ENCODE peak calls at places on chromosomes 4 and X, in six cellular contexts. One of them, this sample, is unnamed.

GRCh38 chr4:110132822-110133719 is 65.3 kb downstream of the ELOVL6 start:
- DNase-seq in stimulated activated CD4-positive, alpha-beta T cell treated with anti-CD3 and anti-CD28 coated beads, Interleukin-1b, Interleukin-23, amount 100 ng/mL, for 48 hours: no peak
- DNase-seq in HEK293T: no peak
- DNase-seq in Ammon's horn: no peak
- DNase-seq in activated CD4-positive, CD25-positive, alpha-beta regulatory T cell: no peak
- DNase-seq in NCI-H82: no peak
- DNase-seq in this sample: no peak

GRCh38 chrX:27863813-27864212 is 56.0 kb downstream of the MAGEB10 start:
- DNase-seq in HEK293T: no peak
- DNase-seq in NCI-H82: no peak
- DNase-seq in stimulated activated CD4-positive, alpha-beta T cell treated with anti-CD3 and anti-CD28 coated beads, Interleukin-1b, Interleukin-23, amount 100 ng/mL, for 48 hours: no peak
- DNase-seq in activated CD4-positive, CD25-positive, alpha-beta regulatory T cell: no peak
- DNase-seq in Ammon's horn: no peak
- DNase-seq in this sample: no peak

GRCh38 chrX:48864210-48864609 is 28.8 kb upstream of the PCSK1N start:
- DNase-seq in stimulated activated CD4-positive, alpha-beta T cell treated with anti-CD3 and anti-CD28 coated beads, Interleukin-1b, Interleukin-23, amount 100 ng/mL, for 48 hours: no peak
- DNase-seq in Ammon's horn: no peak
- DNase-seq in NCI-H82: no peak
- DNase-seq in HEK293T: no peak
- DNase-seq in activated CD4-positive, CD25-positive, alpha-beta regulatory T cell: no peak
- DNase-seq in this sample: no peak

GRCh38 chrX:38886112-38886511 is 84.9 kb downstream of the MID1IP1 start:
- DNase-seq in stimulated activated CD4-positive, alpha-beta T cell treated with anti-CD3 and anti-CD28 coated beads, Interleukin-1b, Interleukin-23, amount 100 ng/mL, for 48 hours: no peak
- DNase-seq in HEK293T: no peak
- DNase-seq in NCI-H82: no peak
- DNase-seq in Ammon's horn: no peak
- DNase-seq in activated CD4-positive, CD25-positive, alpha-beta regulatory T cell: no peak
- DNase-seq in this sample: no peak

GRCh38 chr4:6332042-6332668 is 62.5 kb downstream of the WFS1 start:
- DNase-seq in HEK293T: peak; percentile 76
- DNase-seq in NCI-H82: peak; percentile 49
- DNase-seq in activated CD4-positive, CD25-positive, alpha-beta regulatory T cell: no peak
- DNase-seq in stimulated activated CD4-positive, alpha-beta T cell treated with anti-CD3 and anti-CD28 coated beads, Interleukin-1b, Interleukin-23, amount 100 ng/mL, for 48 hours: no peak
- DNase-seq in Ammon's horn: no peak
- DNase-seq in this sample: no peak

GRCh38 chr4:156832886-156833285 is 138.7 kb downstream of the PDGFC start:
- DNase-seq in stimulated activated CD4-positive, alpha-beta T cell treated with anti-CD3 and anti-CD28 coated beads, Interleukin-1b, Interleukin-23, amount 100 ng/mL, for 48 hours: no peak
- DNase-seq in activated CD4-positive, CD25-positive, alpha-beta regulatory T cell: no peak
- DNase-seq in Ammon's horn: no peak
- DNase-seq in HEK293T: no peak
- DNase-seq in NCI-H82: no peak
- DNase-seq in this sample: no peak

GRCh38 chr4:117420966-117421365 is 335.6 kb upstream of the TRAM1L1 start:
- DNase-seq in NCI-H82: no peak
- DNase-seq in activated CD4-positive, CD25-positive, alpha-beta regulatory T cell: no peak
- DNase-seq in stimulated activated CD4-positive, alpha-beta T cell treated with anti-CD3 and anti-CD28 coated beads, Interleukin-1b, Interleukin-23, amount 100 ng/mL, for 48 hours: no peak
- DNase-seq in HEK293T: no peak
- DNase-seq in Ammon's horn: no peak
- DNase-seq in this sample: no peak

GRCh38 chr4:127995776-127996175 is 30.6 kb downstream of the ABHD18 start:
- DNase-seq in HEK293T: no peak
- DNase-seq in stimulated activated CD4-positive, alpha-beta T cell treated with anti-CD3 and anti-CD28 coated beads, Interleukin-1b, Interleukin-23, amount 100 ng/mL, for 48 hours: no peak
- DNase-seq in activated CD4-positive, CD25-positive, alpha-beta regulatory T cell: no peak
- DNase-seq in Ammon's horn: no peak
- DNase-seq in NCI-H82: no peak
- DNase-seq in this sample: no peak

GRCh38 chr4:119585771-119586170 is 42.8 kb downstream of the PDE5A start:
- DNase-seq in NCI-H82: no peak
- DNase-seq in activated CD4-positive, CD25-positive, alpha-beta regulatory T cell: no peak
- DNase-seq in stimulated activated CD4-positive, alpha-beta T cell treated with anti-CD3 and anti-CD28 coated beads, Interleukin-1b, Interleukin-23, amount 100 ng/mL, for 48 hours: no peak
- DNase-seq in HEK293T: no peak
- DNase-seq in Ammon's horn: no peak
- DNase-seq in this sample: no peak

GRCh38 chr4:21380861-21381260 is 567.7 kb downstream of the KCNIP4 start:
- DNase-seq in activated CD4-positive, CD25-positive, alpha-beta regulatory T cell: no peak
- DNase-seq in stimulated activated CD4-positive, alpha-beta T cell treated with anti-CD3 and anti-CD28 coated beads, Interleukin-1b, Interleukin-23, amount 100 ng/mL, for 48 hours: no peak
- DNase-seq in NCI-H82: no peak
- DNase-seq in HEK293T: no peak
- DNase-seq in Ammon's horn: peak; percentile 64
- DNase-seq in this sample: no peak

GRCh38 chr4:3522651-3523050 is 9.6 kb downstream of the LRPAP1 start:
- DNase-seq in NCI-H82: no peak
- DNase-seq in HEK293T: no peak
- DNase-seq in Ammon's horn: no peak
- DNase-seq in activated CD4-positive, CD25-positive, alpha-beta regulatory T cell: no peak
- DNase-seq in stimulated activated CD4-positive, alpha-beta T cell treated with anti-CD3 and anti-CD28 coated beads, Interleukin-1b, Interleukin-23, amount 100 ng/mL, for 48 hours: no peak
- DNase-seq in this sample: peak; percentile 48

GRCh38 chr4:150265806-150266205 is 187.6 kb downstream of the DCLK2 start:
- DNase-seq in activated CD4-positive, CD25-positive, alpha-beta regulatory T cell: no peak
- DNase-seq in stimulated activated CD4-positive, alpha-beta T cell treated with anti-CD3 and anti-CD28 coated beads, Interleukin-1b, Interleukin-23, amount 100 ng/mL, for 48 hours: no peak
- DNase-seq in HEK293T: no peak
- DNase-seq in Ammon's horn: no peak
- DNase-seq in NCI-H82: no peak
- DNase-seq in this sample: no peak

GRCh38 chr4:102438873-102439614 is 62.1 kb upstream of the NFKB1 start:
- DNase-seq in Ammon's horn: peak; percentile 40
- DNase-seq in HEK293T: no peak
- DNase-seq in stimulated activated CD4-positive, alpha-beta T cell treated with anti-CD3 and anti-CD28 coated beads, Interleukin-1b, Interleukin-23, amount 100 ng/mL, for 48 hours: no peak
- DNase-seq in NCI-H82: no peak
- DNase-seq in activated CD4-positive, CD25-positive, alpha-beta regulatory T cell: no peak
- DNase-seq in this sample: no peak

GRCh38 chrX:72245461-72246089 is 6.7 kb upstream of the ERCC6L start:
- DNase-seq in activated CD4-positive, CD25-positive, alpha-beta regulatory T cell: no peak
- DNase-seq in stimulated activated CD4-positive, alpha-beta T cell treated with anti-CD3 and anti-CD28 coated beads, Interleukin-1b, Interleukin-23, amount 100 ng/mL, for 48 hours: peak; percentile 16
- DNase-seq in NCI-H82: peak; percentile 92
- DNase-seq in HEK293T: peak; percentile 89
- DNase-seq in Ammon's horn: peak; percentile 31
- DNase-seq in this sample: no peak

GRCh38 chr4:110615366-110616161 is 7.3 kb downstream of the PITX2 start:
- DNase-seq in NCI-H82: no peak
- DNase-seq in Ammon's horn: no peak
- DNase-seq in stimulated activated CD4-positive, alpha-beta T cell treated with anti-CD3 and anti-CD28 coated beads, Interleukin-1b, Interleukin-23, amount 100 ng/mL, for 48 hours: no peak
- DNase-seq in activated CD4-positive, CD25-positive, alpha-beta regulatory T cell: no peak
- DNase-seq in HEK293T: no peak
- DNase-seq in this sample: no peak

GRCh38 chr4:39637572-39638357 is 900 bp downstream of the SMIM14 start:
- DNase-seq in Ammon's horn: peak; percentile 74
- DNase-seq in activated CD4-positive, CD25-positive, alpha-beta regulatory T cell: no peak
- DNase-seq in stimulated activated CD4-positive, alpha-beta T cell treated with anti-CD3 and anti-CD28 coated beads, Interleukin-1b, Interleukin-23, amount 100 ng/mL, for 48 hours: peak; percentile 3
- DNase-seq in NCI-H82: peak; percentile 63
- DNase-seq in HEK293T: peak; percentile 30
- DNase-seq in this sample: peak; percentile 88

GRCh38 chr4:1723131-1723801 is 1.9 kb downstream of the TACC3 start:
- DNase-seq in stimulated activated CD4-positive, alpha-beta T cell treated with anti-CD3 and anti-CD28 coated beads, Interleukin-1b, Interleukin-23, amount 100 ng/mL, for 48 hours: peak; percentile 81
- DNase-seq in Ammon's horn: no peak
- DNase-seq in HEK293T: no peak
- DNase-seq in NCI-H82: no peak
- DNase-seq in activated CD4-positive, CD25-positive, alpha-beta regulatory T cell: no peak
- DNase-seq in this sample: peak; percentile 68

GRCh38 chrX:74242050-74242449 is 61.9 kb upstream of the ZCCHC13 start:
- DNase-seq in stimulated activated CD4-positive, alpha-beta T cell treated with anti-CD3 and anti-CD28 coated beads, Interleukin-1b, Interleukin-23, amount 100 ng/mL, for 48 hours: no peak
- DNase-seq in NCI-H82: no peak
- DNase-seq in Ammon's horn: no peak
- DNase-seq in activated CD4-positive, CD25-positive, alpha-beta regulatory T cell: no peak
- DNase-seq in HEK293T: no peak
- DNase-seq in this sample: no peak

GRCh38 chrX:599837-600715 is 30.5 kb upstream of the SHOX start:
- DNase-seq in NCI-H82: no peak
- DNase-seq in stimulated activated CD4-positive, alpha-beta T cell treated with anti-CD3 and anti-CD28 coated beads, Interleukin-1b, Interleukin-23, amount 100 ng/mL, for 48 hours: no peak
- DNase-seq in Ammon's horn: no peak
- DNase-seq in activated CD4-positive, CD25-positive, alpha-beta regulatory T cell: no peak
- DNase-seq in HEK293T: no peak
- DNase-seq in this sample: no peak

GRCh38 chrX:153353416-153353815 is 19.5 kb downstream of the ZNF275 start:
- DNase-seq in NCI-H82: peak; percentile 45
- DNase-seq in stimulated activated CD4-positive, alpha-beta T cell treated with anti-CD3 and anti-CD28 coated beads, Interleukin-1b, Interleukin-23, amount 100 ng/mL, for 48 hours: no peak
- DNase-seq in Ammon's horn: no peak
- DNase-seq in HEK293T: peak; percentile 30
- DNase-seq in activated CD4-positive, CD25-positive, alpha-beta regulatory T cell: no peak
- DNase-seq in this sample: no peak

GRCh38 chrX:130829526-130830515 is 73.2 kb downstream of the ENOX2 start:
- DNase-seq in NCI-H82: no peak
- DNase-seq in stimulated activated CD4-positive, alpha-beta T cell treated with anti-CD3 and anti-CD28 coated beads, Interleukin-1b, Interleukin-23, amount 100 ng/mL, for 48 hours: no peak
- DNase-seq in HEK293T: no peak
- DNase-seq in activated CD4-positive, CD25-positive, alpha-beta regulatory T cell: no peak
- DNase-seq in Ammon's horn: peak; percentile 45
- DNase-seq in this sample: no peak

GRCh38 chr4:168569909-168570276 is 73.0 kb downstream of the PALLD start:
- DNase-seq in NCI-H82: no peak
- DNase-seq in HEK293T: no peak
- DNase-seq in stimulated activated CD4-positive, alpha-beta T cell treated with anti-CD3 and anti-CD28 coated beads, Interleukin-1b, Interleukin-23, amount 100 ng/mL, for 48 hours: no peak
- DNase-seq in Ammon's horn: no peak
- DNase-seq in activated CD4-positive, CD25-positive, alpha-beta regulatory T cell: no peak
- DNase-seq in this sample: no peak

GRCh38 chr4:2009651-2010233 is 968 bp upstream of the NELFA start:
- DNase-seq in stimulated activated CD4-positive, alpha-beta T cell treated with anti-CD3 and anti-CD28 coated beads, Interleukin-1b, Interleukin-23, amount 100 ng/mL, for 48 hours: peak; percentile 53
- DNase-seq in activated CD4-positive, CD25-positive, alpha-beta regulatory T cell: no peak
- DNase-seq in Ammon's horn: peak; percentile 65
- DNase-seq in HEK293T: peak; percentile 77
- DNase-seq in NCI-H82: peak; percentile 70
- DNase-seq in this sample: peak; percentile 85

GRCh38 chr4:6657242-6658203 is 17.0 kb downstream of the MRFAP1 start:
- DNase-seq in HEK293T: no peak
- DNase-seq in Ammon's horn: no peak
- DNase-seq in activated CD4-positive, CD25-positive, alpha-beta regulatory T cell: no peak
- DNase-seq in NCI-H82: no peak
- DNase-seq in stimulated activated CD4-positive, alpha-beta T cell treated with anti-CD3 and anti-CD28 coated beads, Interleukin-1b, Interleukin-23, amount 100 ng/mL, for 48 hours: no peak
- DNase-seq in this sample: no peak

GRCh38 chr4:1579834-1580686 is 104.1 kb downstream of the FAM53A start:
- DNase-seq in stimulated activated CD4-positive, alpha-beta T cell treated with anti-CD3 and anti-CD28 coated beads, Interleukin-1b, Interleukin-23, amount 100 ng/mL, for 48 hours: peak; percentile 96
- DNase-seq in NCI-H82: peak; percentile 89
- DNase-seq in HEK293T: peak; percentile 97
- DNase-seq in activated CD4-positive, CD25-positive, alpha-beta regulatory T cell: peak; percentile 84
- DNase-seq in Ammon's horn: peak; percentile 80
- DNase-seq in this sample: peak; percentile 99

GRCh38 chr4:47933798-47934197 is 19.4 kb upstream of the NFXL1 start:
- DNase-seq in stimulated activated CD4-positive, alpha-beta T cell treated with anti-CD3 and anti-CD28 coated beads, Interleukin-1b, Interleukin-23, amount 100 ng/mL, for 48 hours: no peak
- DNase-seq in HEK293T: peak; percentile 16
- DNase-seq in NCI-H82: peak; percentile 42
- DNase-seq in Ammon's horn: peak; percentile 22
- DNase-seq in activated CD4-positive, CD25-positive, alpha-beta regulatory T cell: no peak
- DNase-seq in this sample: no peak

GRCh38 chr4:154164931-154165839 is 326.4 kb downstream of the DCHS2 start:
- DNase-seq in NCI-H82: no peak
- DNase-seq in activated CD4-positive, CD25-positive, alpha-beta regulatory T cell: no peak
- DNase-seq in HEK293T: no peak
- DNase-seq in Ammon's horn: peak; percentile 8
- DNase-seq in stimulated activated CD4-positive, alpha-beta T cell treated with anti-CD3 and anti-CD28 coated beads, Interleukin-1b, Interleukin-23, amount 100 ng/mL, for 48 hours: peak; percentile 61
- DNase-seq in this sample: no peak

GRCh38 chr4:168388890-168389289 is 70.3 kb upstream of the DDX60 start:
- DNase-seq in Ammon's horn: no peak
- DNase-seq in HEK293T: no peak
- DNase-seq in stimulated activated CD4-positive, alpha-beta T cell treated with anti-CD3 and anti-CD28 coated beads, Interleukin-1b, Interleukin-23, amount 100 ng/mL, for 48 hours: no peak
- DNase-seq in NCI-H82: no peak
- DNase-seq in activated CD4-positive, CD25-positive, alpha-beta regulatory T cell: no peak
- DNase-seq in this sample: no peak

GRCh38 chrX:120736989-120737388 is 107.1 kb upstream of the C1GALT1C1 start:
- DNase-seq in activated CD4-positive, CD25-positive, alpha-beta regulatory T cell: no peak
- DNase-seq in Ammon's horn: no peak
- DNase-seq in NCI-H82: no peak
- DNase-seq in HEK293T: no peak
- DNase-seq in stimulated activated CD4-positive, alpha-beta T cell treated with anti-CD3 and anti-CD28 coated beads, Interleukin-1b, Interleukin-23, amount 100 ng/mL, for 48 hours: no peak
- DNase-seq in this sample: no peak

GRCh38 chrX:135516376-135516775 is 4.1 kb upstream of the INTS6L start:
- DNase-seq in stimulated activated CD4-positive, alpha-beta T cell treated with anti-CD3 and anti-CD28 coated beads, Interleukin-1b, Interleukin-23, amount 100 ng/mL, for 48 hours: no peak
- DNase-seq in Ammon's horn: no peak
- DNase-seq in activated CD4-positive, CD25-positive, alpha-beta regulatory T cell: no peak
- DNase-seq in NCI-H82: peak; percentile 12
- DNase-seq in HEK293T: peak; percentile 38
- DNase-seq in this sample: no peak

GRCh38 chr4:163343604-163344146 is at the start of gene NPY5R:
- DNase-seq in stimulated activated CD4-positive, alpha-beta T cell treated with anti-CD3 and anti-CD28 coated beads, Interleukin-1b, Interleukin-23, amount 100 ng/mL, for 48 hours: no peak
- DNase-seq in Ammon's horn: peak; percentile 2
- DNase-seq in HEK293T: peak; percentile 18
- DNase-seq in activated CD4-positive, CD25-positive, alpha-beta regulatory T cell: no peak
- DNase-seq in NCI-H82: peak; percentile 33
- DNase-seq in this sample: peak; percentile 78